ENCODE peak calls at places on chromosomes 16 and 17, in ten cellular contexts. One of them, this sample, is unnamed. For H3K27me3 and H3K4me1, the result is how much of the 10 kb centered on the place peaks cover.

GRCh38 chr17:39196191-39196819 is 1.2 kb downstream of the CACNB1 start:
- DNase-seq in HCT116: no peak
- DNase-seq in transverse colon: peak
- DNase-seq in HepG2: no peak
- DNase-seq in prostate gland: no peak
- DNase-seq in breast epithelium: no peak
- DNase-seq in endothelial cell of umbilical vein: no peak
- DNase-seq in stomach: no peak
- DNase-seq in GM23338: no peak
- DNase-seq in spleen: no peak
- DNase-seq in this sample: no peak

GRCh38 chr17:19671433-19671832 is 22.9 kb downstream of the ALDH3A2 start:
- DNase-seq in stomach: no peak
- DNase-seq in transverse colon: no peak
- DNase-seq in spleen: no peak
- DNase-seq in GM23338: no peak
- DNase-seq in HepG2: peak
- DNase-seq in endothelial cell of umbilical vein: no peak
- DNase-seq in prostate gland: no peak
- DNase-seq in breast epithelium: no peak
- DNase-seq in HCT116: no peak
- DNase-seq in this sample: no peak

GRCh38 chr17:57419940-57420522 is 163.7 kb downstream of the MSI2 start:
- DNase-seq in stomach: no peak
- DNase-seq in prostate gland: no peak
- DNase-seq in HCT116: no peak
- DNase-seq in HepG2: no peak
- DNase-seq in spleen: no peak
- DNase-seq in endothelial cell of umbilical vein: no peak
- DNase-seq in transverse colon: no peak
- DNase-seq in GM23338: peak
- DNase-seq in breast epithelium: no peak
- DNase-seq in this sample: no peak

GRCh38 chr16:19281246-19281645 is 4.3 kb upstream of the CLEC19A start:
- DNase-seq in prostate gland: no peak
- DNase-seq in HepG2: no peak
- DNase-seq in spleen: no peak
- DNase-seq in stomach: no peak
- DNase-seq in breast epithelium: no peak
- DNase-seq in transverse colon: no peak
- DNase-seq in endothelial cell of umbilical vein: no peak
- DNase-seq in HCT116: no peak
- DNase-seq in GM23338: no peak
- DNase-seq in this sample: no peak

GRCh38 chr17:66949501-66949900 is 15.0 kb upstream of the CACNG4 start:
- DNase-seq in transverse colon: no peak
- DNase-seq in stomach: no peak
- DNase-seq in HCT116: no peak
- DNase-seq in endothelial cell of umbilical vein: no peak
- DNase-seq in GM23338: no peak
- DNase-seq in spleen: peak
- DNase-seq in HepG2: no peak
- DNase-seq in breast epithelium: no peak
- DNase-seq in prostate gland: no peak
- DNase-seq in this sample: no peak

GRCh38 chr17:42453544-42453943 is 5.1 kb upstream of the ATP6V0A1 start:
- DNase-seq in stomach: no peak
- DNase-seq in prostate gland: no peak
- DNase-seq in breast epithelium: no peak
- DNase-seq in HepG2: no peak
- DNase-seq in endothelial cell of umbilical vein: no peak
- DNase-seq in transverse colon: no peak
- DNase-seq in HCT116: no peak
- DNase-seq in GM23338: no peak
- DNase-seq in spleen: no peak
- DNase-seq in this sample: no peak

GRCh38 chr16:10405386-10405939 is 19.6 kb downstream of the ATF7IP2 start:
- DNase-seq in endothelial cell of umbilical vein: peak
- DNase-seq in spleen: no peak
- DNase-seq in HCT116: no peak
- DNase-seq in breast epithelium: no peak
- DNase-seq in prostate gland: no peak
- DNase-seq in stomach: no peak
- DNase-seq in transverse colon: no peak
- DNase-seq in HepG2: peak
- DNase-seq in GM23338: no peak
- DNase-seq in this sample: no peak

GRCh38 chr16:29007865-29008593 is 23.2 kb downstream of the LAT start:
- DNase-seq in GM23338: no peak
- DNase-seq in prostate gland: no peak
- DNase-seq in endothelial cell of umbilical vein: no peak
- DNase-seq in breast epithelium: no peak
- DNase-seq in HCT116: no peak
- DNase-seq in spleen: no peak
- DNase-seq in stomach: no peak
- DNase-seq in HepG2: no peak
- DNase-seq in transverse colon: no peak
- DNase-seq in this sample: no peak

DNA sequence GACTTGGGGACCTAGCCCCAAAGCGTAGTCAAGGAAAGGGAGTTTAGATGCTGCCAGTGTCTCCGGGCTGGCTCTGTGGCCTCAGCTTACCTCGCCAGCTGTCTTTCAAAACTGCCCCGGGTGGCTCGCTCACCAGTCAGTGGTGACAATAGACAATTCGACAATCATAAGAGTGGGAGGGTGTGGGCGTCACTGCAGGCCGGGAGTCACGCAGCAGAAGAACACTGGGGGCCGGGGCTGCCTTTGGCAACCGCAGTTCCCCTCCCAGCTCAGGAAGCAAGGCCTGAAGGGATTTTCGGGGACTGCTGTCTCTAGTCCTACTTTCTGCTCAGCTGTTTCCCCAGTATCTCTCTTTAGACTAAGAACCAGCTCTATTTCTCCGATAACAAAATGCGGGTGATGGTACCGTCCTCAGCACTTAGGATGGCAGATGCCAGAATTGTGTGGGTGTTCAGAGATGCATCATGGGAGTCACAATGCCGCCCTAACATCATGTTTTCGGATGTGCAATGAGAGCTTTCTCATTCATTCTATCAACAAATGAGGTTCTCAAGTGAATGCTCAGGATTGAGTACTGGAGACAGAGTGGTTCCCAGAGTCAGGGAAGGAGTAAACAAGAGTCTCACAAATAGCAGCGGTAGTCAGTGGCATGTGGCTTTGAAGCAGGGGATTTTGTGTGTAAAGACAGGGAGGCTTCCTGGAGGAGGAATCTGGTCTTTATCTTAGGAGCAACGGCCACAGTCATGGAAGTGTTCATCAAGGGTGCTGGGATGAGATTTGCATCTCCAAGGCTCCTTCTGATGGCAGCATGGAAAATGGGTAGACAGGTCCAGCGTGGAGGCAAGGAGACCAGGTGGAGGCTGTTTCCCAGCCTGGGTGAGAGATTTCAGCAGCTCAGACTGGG is 93.1 kb downstream of the ZDHHC7 start:
- DNase-seq in HCT116: no peak
- DNase-seq in spleen: no peak
- DNase-seq in endothelial cell of umbilical vein: no peak
- DNase-seq in transverse colon: no peak
- DNase-seq in prostate gland: no peak
- DNase-seq in GM23338: no peak
- DNase-seq in breast epithelium: no peak
- DNase-seq in stomach: no peak
- DNase-seq in HepG2: no peak
- DNase-seq in this sample: no peak
- H3K27me3 ChIP-seq in HCT116: half or more
- H3K27me3 ChIP-seq in spleen: under half
- H3K27me3 ChIP-seq in endothelial cell of umbilical vein: under half
- H3K27me3 ChIP-seq in transverse colon: under half
- H3K27me3 ChIP-seq in prostate gland: under half
- H3K27me3 ChIP-seq in GM23338: under half
- H3K27me3 ChIP-seq in breast epithelium: under half
- H3K27me3 ChIP-seq in stomach: under half
- H3K27me3 ChIP-seq in HepG2: under half
- H3K27me3 ChIP-seq in this sample: under half

GRCh38 chr17:45147581-45148182 is 593 bp upstream of the HEXIM1 start:
- DNase-seq in stomach: peak
- DNase-seq in HCT116: peak
- DNase-seq in GM23338: peak
- DNase-seq in spleen: peak
- DNase-seq in breast epithelium: peak
- DNase-seq in HepG2: peak
- DNase-seq in prostate gland: peak
- DNase-seq in transverse colon: peak
- DNase-seq in endothelial cell of umbilical vein: peak
- DNase-seq in this sample: peak

GRCh38 chr17:45145035-45145389 is 3.3 kb upstream of the HEXIM1 start:
- DNase-seq in GM23338: no peak
- DNase-seq in stomach: no peak
- DNase-seq in HepG2: no peak
- DNase-seq in breast epithelium: no peak
- DNase-seq in endothelial cell of umbilical vein: no peak
- DNase-seq in HCT116: no peak
- DNase-seq in spleen: peak
- DNase-seq in prostate gland: no peak
- DNase-seq in transverse colon: no peak
- DNase-seq in this sample: no peak

GRCh38 chr17:45147102-45147580 is 1.1 kb upstream of the HEXIM1 start:
- DNase-seq in spleen: peak
- DNase-seq in prostate gland: no peak
- DNase-seq in breast epithelium: peak
- DNase-seq in transverse colon: no peak
- DNase-seq in endothelial cell of umbilical vein: peak
- DNase-seq in HepG2: no peak
- DNase-seq in GM23338: peak
- DNase-seq in stomach: peak
- DNase-seq in HCT116: no peak
- DNase-seq in this sample: no peak

GRCh38 chr17:45146166-45146565 is 2.1 kb upstream of the HEXIM1 start:
- DNase-seq in HepG2: no peak
- DNase-seq in HCT116: no peak
- DNase-seq in GM23338: no peak
- DNase-seq in transverse colon: no peak
- DNase-seq in breast epithelium: no peak
- DNase-seq in endothelial cell of umbilical vein: no peak
- DNase-seq in spleen: peak
- DNase-seq in stomach: no peak
- DNase-seq in prostate gland: no peak
- DNase-seq in this sample: no peak

DNA sequence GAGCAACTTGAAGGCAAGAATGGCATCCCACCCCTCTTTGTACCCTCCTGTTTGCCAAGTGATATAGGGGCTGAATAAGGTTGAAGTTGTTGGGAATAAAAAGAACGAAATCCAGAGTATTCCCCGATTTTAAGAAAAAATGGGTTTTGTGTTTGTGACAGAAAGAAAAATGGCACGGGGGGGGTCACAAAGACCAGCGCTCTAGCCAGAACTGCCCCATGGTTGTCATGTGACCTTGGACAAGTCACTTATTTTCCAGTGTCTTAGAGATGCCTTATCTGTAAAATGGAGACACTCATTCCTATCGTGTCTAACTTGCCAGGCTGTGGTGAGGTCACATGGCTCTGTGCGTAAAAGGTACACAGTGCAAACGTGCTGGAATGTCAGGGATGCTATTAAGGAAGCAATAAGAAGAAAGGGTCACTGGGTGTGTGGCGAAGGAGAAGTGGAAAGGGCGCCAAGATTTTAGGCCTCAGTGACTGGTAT is 1.6 kb upstream of the HEXIM1 start:
- DNase-seq in HCT116: no peak
- DNase-seq in stomach: peak
- DNase-seq in GM23338: no peak
- DNase-seq in transverse colon: peak
- DNase-seq in prostate gland: peak
- DNase-seq in HepG2: no peak
- DNase-seq in spleen: no peak
- DNase-seq in breast epithelium: peak
- DNase-seq in endothelial cell of umbilical vein: peak
- DNase-seq in this sample: no peak
- TF ChIP-seq POLR2AphosphoS5 in HCT116: no peak
- TF ChIP-seq POLR2AphosphoS5 in stomach: peak
- TF ChIP-seq POLR2AphosphoS5 in GM23338: no peak
- TF ChIP-seq POLR2AphosphoS5 in transverse colon: peak
- TF ChIP-seq POLR2AphosphoS5 in prostate gland: peak
- TF ChIP-seq POLR2AphosphoS5 in HepG2: no peak
- TF ChIP-seq POLR2AphosphoS5 in spleen: no peak
- TF ChIP-seq POLR2AphosphoS5 in breast epithelium: no peak
- TF ChIP-seq POLR2AphosphoS5 in endothelial cell of umbilical vein: peak
- TF ChIP-seq POLR2AphosphoS5 in this sample: no peak

GRCh38 chr17:2390199-2390880 is 10.5 kb downstream of the MNT start:
- DNase-seq in breast epithelium: no peak
- DNase-seq in HepG2: no peak
- DNase-seq in GM23338: no peak
- DNase-seq in prostate gland: no peak
- DNase-seq in transverse colon: no peak
- DNase-seq in HCT116: no peak
- DNase-seq in endothelial cell of umbilical vein: no peak
- DNase-seq in spleen: no peak
- DNase-seq in stomach: no peak
- DNase-seq in this sample: no peak

GRCh38 chr17:2392252-2393183 is 8.3 kb downstream of the MNT start:
- DNase-seq in HCT116: peak
- DNase-seq in stomach: peak
- DNase-seq in breast epithelium: peak
- DNase-seq in spleen: peak
- DNase-seq in transverse colon: peak
- DNase-seq in HepG2: peak
- DNase-seq in prostate gland: peak
- DNase-seq in GM23338: peak
- DNase-seq in endothelial cell of umbilical vein: peak
- DNase-seq in this sample: no peak

GRCh38 chr17:2393184-2393953 is 7.5 kb downstream of the MNT start:
- DNase-seq in endothelial cell of umbilical vein: peak
- DNase-seq in stomach: peak
- DNase-seq in breast epithelium: peak
- DNase-seq in HCT116: no peak
- DNase-seq in GM23338: peak
- DNase-seq in prostate gland: peak
- DNase-seq in spleen: peak
- DNase-seq in transverse colon: peak
- DNase-seq in HepG2: peak
- DNase-seq in this sample: no peak

GRCh38 chr17:2393954-2394749 is 6.7 kb downstream of the MNT start:
- DNase-seq in endothelial cell of umbilical vein: no peak
- DNase-seq in breast epithelium: no peak
- DNase-seq in transverse colon: peak
- DNase-seq in prostate gland: no peak
- DNase-seq in stomach: no peak
- DNase-seq in HCT116: no peak
- DNase-seq in HepG2: no peak
- DNase-seq in GM23338: peak
- DNase-seq in spleen: peak
- DNase-seq in this sample: no peak

DNA sequence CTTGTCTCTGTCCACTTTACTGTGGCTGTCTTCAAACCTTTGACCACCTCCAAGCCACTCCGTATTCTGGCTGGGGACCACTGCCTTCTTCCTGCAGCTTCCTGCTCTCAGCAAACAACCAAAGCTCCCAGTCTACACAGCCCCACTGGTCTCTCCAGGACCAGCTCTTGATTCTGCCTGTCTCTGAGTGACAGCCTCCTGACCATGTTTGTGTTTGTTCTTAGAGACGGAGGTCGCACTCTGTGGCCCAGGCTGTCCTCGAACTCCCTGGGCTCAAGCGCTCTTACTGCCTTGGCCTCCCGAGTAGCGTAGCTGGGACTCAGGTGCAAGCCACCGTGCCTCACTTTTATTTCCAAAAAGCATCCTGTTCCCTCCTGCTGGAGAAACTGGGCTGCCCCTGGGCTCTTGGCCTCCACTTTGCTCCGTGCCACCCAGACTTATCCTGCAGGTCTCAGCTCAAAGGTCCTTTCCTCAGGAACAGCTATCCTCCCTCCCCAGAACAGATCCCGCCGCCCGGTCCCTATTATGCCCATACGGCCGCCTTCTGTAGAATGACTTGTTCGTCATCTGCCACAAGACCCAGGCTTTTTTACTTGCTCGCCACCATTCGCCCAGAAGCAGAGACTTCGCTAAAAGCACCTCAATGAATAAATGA is 9.1 kb downstream of the MNT start:
- DNase-seq in prostate gland: no peak
- DNase-seq in spleen: peak
- DNase-seq in breast epithelium: no peak
- DNase-seq in endothelial cell of umbilical vein: no peak
- DNase-seq in HepG2: no peak
- DNase-seq in GM23338: no peak
- DNase-seq in HCT116: no peak
- DNase-seq in stomach: no peak
- DNase-seq in transverse colon: no peak
- DNase-seq in this sample: no peak
- H3K4me1 ChIP-seq in prostate gland: under half
- H3K4me1 ChIP-seq in spleen: half or more
- H3K4me1 ChIP-seq in breast epithelium: under half
- H3K4me1 ChIP-seq in endothelial cell of umbilical vein: under half
- H3K4me1 ChIP-seq in HepG2: under half
- H3K4me1 ChIP-seq in GM23338: under half
- H3K4me1 ChIP-seq in HCT116: half or more
- H3K4me1 ChIP-seq in stomach: half or more
- H3K4me1 ChIP-seq in transverse colon: under half
- H3K4me1 ChIP-seq in this sample: under half

DNA sequence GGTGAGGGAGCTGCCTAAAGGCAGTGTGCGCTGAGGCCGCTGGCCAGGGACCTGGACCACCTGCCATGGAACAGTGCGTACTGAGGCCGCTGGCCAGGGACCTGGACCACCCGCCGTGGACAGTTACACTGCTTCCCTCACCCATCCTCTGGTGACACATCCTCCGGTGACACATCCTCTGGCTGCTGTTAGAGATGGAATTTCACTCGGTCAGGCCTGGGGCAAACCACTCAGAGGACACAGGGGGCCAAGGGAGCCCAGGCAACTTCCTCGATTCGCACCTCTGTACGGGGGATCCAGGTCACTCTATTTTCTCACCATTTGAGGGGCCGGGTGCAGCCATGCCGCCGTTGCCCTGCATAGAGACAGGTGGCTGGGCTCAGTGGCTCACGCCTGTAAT is 32.4 kb upstream of the RPTOR start:
- DNase-seq in HepG2: no peak
- DNase-seq in spleen: no peak
- DNase-seq in stomach: no peak
- DNase-seq in breast epithelium: no peak
- DNase-seq in prostate gland: no peak
- DNase-seq in endothelial cell of umbilical vein: no peak
- DNase-seq in HCT116: no peak
- DNase-seq in GM23338: no peak
- DNase-seq in transverse colon: no peak
- DNase-seq in this sample: no peak
- H3K27me3 ChIP-seq in HepG2: under half
- H3K27me3 ChIP-seq in spleen: under half
- H3K27me3 ChIP-seq in stomach: under half
- H3K27me3 ChIP-seq in breast epithelium: under half
- H3K27me3 ChIP-seq in prostate gland: under half
- H3K27me3 ChIP-seq in endothelial cell of umbilical vein: under half
- H3K27me3 ChIP-seq in HCT116: under half
- H3K27me3 ChIP-seq in GM23338: under half
- H3K27me3 ChIP-seq in transverse colon: under half
- H3K27me3 ChIP-seq in this sample: under half

This sample was measured in Panc1.